ENCODE peak calls at places on chromosomes 2 and 18, in ten cellular contexts. Y, X, C, W, L, G, M, V, O and N are unnamed samples.

GRCh38 chr2:119482481-119483394 is 41.5 kb downstream of the SCTR start:
- DNase-seq in V (no peak), M (peak), O (no peak), W (no peak), L (no peak), Y (peak), G (no peak), C (no peak), X (no peak), N (no peak)

GRCh38 chr2:231138699-231139098 is 13.9 kb upstream of the HTR2B start:
- DNase-seq in C (no peak), M (no peak), L (no peak), Y (no peak), G (no peak), X (no peak), O (no peak), V (no peak), W (no peak), N (no peak)

GRCh38 chr2:42072349-42073118 is 24.7 kb downstream of the PKDCC start:
- DNase-seq in W (no peak), L (no peak), V (no peak), C (no peak), M (peak), Y (no peak), G (no peak), O (no peak), X (no peak), N (peak)

GRCh38 chr2:86372641-86373502 is 35.4 kb upstream of the REEP1 start:
- DNase-seq in W (peak), L (no peak), O (peak), G (no peak), Y (no peak), X (no peak), V (no peak), C (no peak), M (peak), N (peak)

GRCh38 chr2:117085719-117086118 is 728.8 kb upstream of the DDX18 start:
- DNase-seq in M (no peak), O (no peak), Y (no peak), G (no peak), V (no peak), C (no peak), L (no peak), X (no peak), W (no peak), N (no peak)

GRCh38 chr2:18492721-18493120 is 67.7 kb downstream of the RDH14 start:
- DNase-seq in Y (no peak), X (no peak), M (no peak), L (no peak), O (no peak), G (no peak), W (no peak), V (no peak), C (no peak), N (no peak)

GRCh38 chr2:230155359-230155758 is 64.4 kb downstream of the SP110 start:
- DNase-seq in O (no peak), W (no peak), G (no peak), M (no peak), X (no peak), C (peak), Y (no peak), V (no peak), L (no peak), N (peak)

GRCh38 chr18:24019641-24020331 is 5.2 kb downstream of the TTC39C start:
- DNase-seq in L (peak), O (no peak), G (no peak), C (no peak), V (no peak), Y (peak), M (peak), W (no peak), X (peak), N (peak)

GRCh38 chr2:164771897-164772296 is 69.7 kb downstream of the COBLL1 start:
- DNase-seq in M (no peak), C (no peak), L (no peak), O (no peak), V (no peak), Y (no peak), G (no peak), X (no peak), W (no peak), N (no peak)

GRCh38 chr2:112156152-112156986 is 18.2 kb downstream of the FBLN7 start:
- DNase-seq in L (peak), W (no peak), C (peak), M (peak), X (peak), O (peak), Y (no peak), V (no peak), G (no peak), N (no peak)

GRCh38 chr2:182393361-182393760 is 33.5 kb downstream of the PDE1A start:
- DNase-seq in M (no peak), W (no peak), X (no peak), V (no peak), C (no peak), L (no peak), G (no peak), O (no peak), Y (no peak), N (no peak)

GRCh38 chr18:62784338-62784965 is 69.1 kb downstream of the PHLPP1 start:
- DNase-seq in O (no peak), X (no peak), M (no peak), G (no peak), Y (peak), V (no peak), C (no peak), W (no peak), L (no peak), N (no peak)

GRCh38 chr2:201558232-201558631 is 85.1 kb downstream of the TMEM237 start:
- DNase-seq in L (no peak), V (no peak), X (no peak), Y (no peak), W (peak), G (no peak), M (no peak), O (no peak), C (no peak), N (no peak)

GRCh38 chr2:3135676-3136075 is 241.9 kb downstream of the EIPR1 start:
- DNase-seq in L (no peak), G (no peak), X (no peak), O (no peak), W (no peak), V (no peak), M (no peak), Y (no peak), C (no peak), N (no peak)

GRCh38 chr18:59751186-59751585 is 54.0 kb upstream of the CCBE1 start:
- DNase-seq in G (no peak), M (no peak), V (no peak), O (no peak), L (no peak), Y (no peak), C (no peak), X (no peak), W (no peak), N (no peak)

GRCh38 chr2:94994063-94994913 is 31.2 kb upstream of the MAL start:
- DNase-seq in M (no peak), Y (no peak), W (no peak), V (peak), C (no peak), O (no peak), L (no peak), G (no peak), X (peak), N (no peak)

GRCh38 chr2:16441431-16441830 is 224.2 kb downstream of the CYRIA start:
- DNase-seq in G (no peak), X (no peak), W (no peak), Y (no peak), V (no peak), L (no peak), C (no peak), O (no peak), M (no peak), N (no peak)

GRCh38 chr18:12990128-12990485 is 1.1 kb upstream of the CEP192 start:
- DNase-seq in V (no peak), Y (no peak), C (no peak), M (peak), L (no peak), W (no peak), O (no peak), G (no peak), X (peak), N (peak)

GRCh38 chr2:238573916-238574315 is 147.2 kb downstream of the ASB1 start:
- DNase-seq in G (peak), O (no peak), L (no peak), W (no peak), X (no peak), Y (no peak), C (no peak), M (no peak), V (no peak), N (no peak)

GRCh38 chr2:6957910-6958615 is 40.9 kb downstream of the RNF144A start:
- DNase-seq in X (no peak), O (no peak), M (no peak), C (no peak), L (no peak), W (no peak), G (no peak), Y (no peak), V (no peak), N (no peak)

GRCh38 chr2:125471963-125472362 is 1184.0 kb upstream of the GYPC start:
- DNase-seq in X (no peak), G (no peak), W (no peak), C (no peak), V (no peak), M (no peak), L (no peak), Y (no peak), O (peak), N (no peak)

GRCh38 chr2:97861177-97861576 is 134.6 kb downstream of the TMEM131 start:
- DNase-seq in V (no peak), C (no peak), O (no peak), Y (no peak), X (no peak), W (no peak), L (no peak), M (no peak), G (no peak), N (no peak)

GRCh38 chr18:57833441-57834101 is 30.5 kb upstream of the ATP8B1 start:
- DNase-seq in M (no peak), L (no peak), O (peak), X (peak), Y (no peak), C (no peak), V (no peak), W (peak), G (no peak), N (peak)

GRCh38 chr18:27583021-27583420 is 397.9 kb upstream of the CHST9 start:
- DNase-seq in L (no peak), C (no peak), M (no peak), Y (no peak), G (no peak), W (no peak), V (no peak), X (no peak), O (no peak), N (no peak)

GRCh38 chr2:174025271-174026121 is 60.3 kb upstream of the SP3 start:
- DNase-seq in C (no peak), M (peak), O (no peak), V (no peak), L (no peak), W (no peak), Y (peak), G (no peak), X (no peak), N (no peak)

GRCh38 chr2:162166745-162167144 is 14.7 kb upstream of the GCG start:
- DNase-seq in M (no peak), C (no peak), W (no peak), Y (no peak), O (no peak), L (no peak), G (no peak), V (no peak), X (no peak), N (no peak)

GRCh38 chr18:9069482-9070059 is 32.9 kb upstream of the NDUFV2 start:
- DNase-seq in Y (no peak), V (no peak), L (no peak), G (no peak), W (no peak), X (no peak), M (peak), C (no peak), O (no peak), N (no peak)

GRCh38 chr2:156116113-156116512 is 216.4 kb downstream of the NR4A2 start:
- DNase-seq in C (no peak), M (no peak), O (no peak), X (no peak), L (no peak), V (no peak), W (no peak), G (no peak), Y (no peak), N (no peak)